ENCODE peak calls at places on chromosomes 7 and 10, in nine cellular contexts. D is activated T-cell treated with anti-CD3 and anti-CD28 coated beads for 24 hours; I is HS-5; X is D341Med; O is mesothelial cell of epicardium; Y is A549; R is GM06990; P is activated naive CD8-positive, alpha-beta T cell treated with anti-CD3 and anti-CD28 coated beads, Interleukin-2, amount 50 U/mL, for 16 hours; S is pancreas. L is an unnamed sample.

GRCh38 chr7:102044984-102045673 is 227.7 kb downstream of the CUX1 start:
- DNase-seq in P (no peak), X (peak; percentile 87), I (no peak), Y (no peak), R (no peak), S (peak; percentile 67), O (peak; percentile 50), D (no peak), L (peak; percentile 68)

GRCh38 chr7:70634610-70635068 is 497.3 kb upstream of the GALNT17 start:
- DNase-seq in X (no peak), O (no peak), R (no peak), Y (no peak), P (no peak), D (no peak), I (no peak), S (no peak), L (peak; percentile 17)

GRCh38 chr7:37230221-37230620 is 218.4 kb downstream of the ELMO1 start:
- DNase-seq in O (no peak), X (no peak), S (no peak), I (no peak), P (no peak), R (no peak), Y (no peak), D (peak; percentile 7), L (no peak)

GRCh38 chr7:651032-651728 is 75.3 kb upstream of the DNAAF5 start:
- DNase-seq in I (no peak), S (no peak), D (peak; percentile 35), P (no peak), X (no peak), Y (no peak), O (no peak), R (no peak), L (no peak)

GRCh38 chr10:125455855-125456254 is 227.1 kb downstream of the TEX36 start:
- DNase-seq in I (no peak), X (no peak), Y (no peak), D (no peak), S (no peak), R (no peak), P (no peak), O (no peak), L (no peak)

GRCh38 chr7:32937344-32938174 is 19.7 kb upstream of the FKBP9 start:
- DNase-seq in S (no peak), I (no peak), Y (peak; percentile 16), X (no peak), O (peak; percentile 41), D (no peak), P (no peak), R (no peak), L (no peak)

GRCh38 chr7:75033064-75033463 is 40.5 kb downstream of the RCC1L start:
- DNase-seq in Y (peak; percentile 44), X (no peak), P (no peak), I (no peak), O (no peak), S (no peak), R (no peak), D (no peak), L (no peak)

GRCh38 chr7:94423865-94424264 is 29.2 kb downstream of the COL1A2 start:
- DNase-seq in Y (peak; percentile 6), P (no peak), X (no peak), D (no peak), I (peak; percentile 33), R (no peak), S (no peak), O (no peak), L (peak; percentile 55)

GRCh38 chr7:22868509-22868908 is 45.9 kb upstream of the TOMM7 start:
- DNase-seq in S (no peak), O (no peak), X (no peak), Y (no peak), R (no peak), D (no peak), I (no peak), P (no peak), L (no peak)

GRCh38 chr7:11636274-11636673 is 195.7 kb downstream of the THSD7A start:
- DNase-seq in P (no peak), X (no peak), I (no peak), Y (no peak), S (peak; percentile 41), D (no peak), R (no peak), O (no peak), L (no peak)

GRCh38 chr7:52285689-52286088 is 749.7 kb upstream of the POM121L12 start:
- DNase-seq in X (no peak), O (no peak), S (no peak), I (no peak), D (no peak), P (no peak), R (no peak), Y (no peak), L (no peak)

GRCh38 chr7:16504019-16504418 is 22.6 kb upstream of the LRRC72 start:
- DNase-seq in O (no peak), P (no peak), S (no peak), D (no peak), Y (peak; percentile 57), R (no peak), I (no peak), X (no peak), L (no peak)

GRCh38 chr7:3234851-3235250 is 66.2 kb upstream of the SDK1 start:
- DNase-seq in O (no peak), R (no peak), P (no peak), I (no peak), D (no peak), X (no peak), S (no peak), Y (no peak), L (no peak)

GRCh38 chr7:135976312-135977019 is 693 bp downstream of the MTPN start:
- DNase-seq in Y (peak; percentile 9), O (no peak), P (no peak), S (no peak), D (peak; percentile 11), I (no peak), R (peak; percentile 72), X (no peak), L (no peak)

GRCh38 chr7:105457619-105458018 is 64.5 kb downstream of the PUS7 start:
- DNase-seq in Y (no peak), O (no peak), X (no peak), R (no peak), I (no peak), D (no peak), P (no peak), S (no peak), L (no peak)

GRCh38 chr10:101828734-101829551 is 10.7 kb upstream of the OGA start:
- DNase-seq in D (no peak), Y (no peak), X (peak; percentile 57), S (no peak), P (no peak), O (no peak), I (no peak), R (no peak), L (no peak)

GRCh38 chr10:14010083-14010551 is 320.6 kb downstream of the FRMD4A start:
- DNase-seq in R (no peak), I (no peak), X (no peak), P (no peak), Y (no peak), O (no peak), S (no peak), D (no peak), L (no peak)

GRCh38 chr7:73735526-73735905 is 3.1 kb downstream of the ABHD11 start:
- DNase-seq in D (no peak), R (no peak), S (no peak), O (no peak), P (no peak), X (no peak), Y (no peak), I (no peak), L (no peak)

GRCh38 chr10:88853155-88853554 is 1.5 kb upstream of the ANKRD22 start:
- DNase-seq in O (no peak), D (no peak), I (no peak), Y (no peak), P (no peak), S (no peak), R (no peak), X (no peak), L (no peak)

GRCh38 chr10:47173929-47174442 is 126.0 kb upstream of the GDF10 start:
- DNase-seq in P (no peak), X (no peak), R (no peak), O (no peak), I (no peak), D (no peak), S (no peak), Y (no peak), L (no peak)

GRCh38 chr10:13847201-13847631 is 260.5 kb downstream of the PRPF18 start:
- DNase-seq in I (no peak), X (no peak), R (no peak), P (no peak), S (no peak), Y (no peak), D (no peak), O (no peak), L (no peak)

GRCh38 chr10:34580643-34581042 is 234.5 kb downstream of the PARD3 start:
- DNase-seq in I (no peak), O (no peak), S (no peak), D (no peak), P (no peak), R (no peak), Y (peak; percentile 81), X (no peak), L (no peak)

GRCh38 chr7:38105874-38106483 is 72.1 kb upstream of the STARD3NL start:
- DNase-seq in Y (peak; percentile 56), P (no peak), I (peak; percentile 31), O (no peak), S (no peak), X (peak; percentile 59), D (no peak), R (peak; percentile 5), L (no peak)

GRCh38 chr7:66497346-66497745 is 131.3 kb upstream of the KCTD7 start:
- DNase-seq in D (no peak), S (no peak), O (no peak), R (no peak), I (no peak), Y (no peak), P (no peak), X (no peak), L (no peak)

GRCh38 chr7:94044806-94045205 is 40.7 kb upstream of the BET1 start:
- DNase-seq in R (peak; percentile 42), Y (no peak), D (no peak), O (no peak), I (no peak), X (no peak), P (no peak), S (no peak), L (no peak)

GRCh38 chr7:41238851-41239331 is 464.0 kb downstream of the INHBA start:
- DNase-seq in R (no peak), P (no peak), O (no peak), X (no peak), I (peak; percentile 99), Y (no peak), D (no peak), S (no peak), L (no peak)

GRCh38 chr7:66696774-66697191 is 43.8 kb upstream of the RABGEF1 start:
- DNase-seq in I (no peak), O (no peak), R (no peak), S (no peak), P (no peak), D (no peak), Y (peak; percentile 28), X (peak; percentile 31), L (no peak)

GRCh38 chr7:43753843-43754242 is 4.6 kb upstream of the BLVRA start:
- DNase-seq in R (no peak), S (no peak), D (no peak), X (no peak), O (no peak), Y (no peak), I (no peak), P (no peak), L (no peak)

GRCh38 chr7:158011941-158012340 is 575.7 kb downstream of the PTPRN2 start:
- DNase-seq in Y (no peak), O (no peak), P (no peak), R (no peak), S (no peak), D (no peak), X (no peak), I (no peak), L (no peak)

GRCh38 chr10:69348824-69349541 is 67.7 kb downstream of the TACR2 start:
- DNase-seq in D (no peak), X (no peak), P (no peak), S (no peak), O (no peak), I (peak; percentile 98), R (no peak), Y (peak; percentile 78), L (peak; percentile 70)

GRCh38 chr7:24741691-24742639 is 15.3 kb downstream of the GSDME start:
- DNase-seq in O (no peak), I (peak; percentile 92), S (no peak), R (no peak), Y (peak; percentile 95), P (no peak), D (no peak), X (no peak), L (peak; percentile 86)